ENCODE peak calls at places on chromosomes 11 and 22, in nine cellular contexts. J, P, L, I, R, Q, X, H and Y are unnamed samples.

GRCh38 chr22:30017375-30017774 is 62.9 kb upstream of the HORMAD2 start:
- DNase-seq in J (no peak), P (no peak), L (no peak), I (no peak), R (no peak), Q (no peak), X (no peak), H (peak), Y (no peak)

GRCh38 chr11:122746050-122746478 is 90.5 kb downstream of the UBASH3B start:
- DNase-seq in J (no peak), P (peak), L (no peak), I (no peak), R (peak), Q (no peak), X (no peak), H (no peak), Y (peak)

GRCh38 chr11:77051511-77051910 is 15.3 kb upstream of the CAPN5 start:
- DNase-seq in J (no peak), P (no peak), L (no peak), I (no peak), R (no peak), Q (no peak), X (no peak), H (no peak), Y (no peak)

GRCh38 chr11:120068114-120068573 is 69.8 kb downstream of the TRIM29 start:
- DNase-seq in J (no peak), P (no peak), L (no peak), I (no peak), R (no peak), Q (no peak), X (no peak), H (peak), Y (no peak)

GRCh38 chr11:35918716-35919115 is 25.1 kb upstream of the LDLRAD3 start:
- DNase-seq in J (no peak), P (no peak), L (no peak), I (no peak), R (no peak), Q (no peak), X (no peak), H (no peak), Y (no peak)

GRCh38 chr11:134050541-134051383 is 18.1 kb upstream of the JAM3 start:
- DNase-seq in J (peak), P (peak), L (peak), I (peak), R (peak), Q (peak), X (peak), H (peak), Y (peak)

GRCh38 chr22:48318173-48318572 is 1509.5 kb downstream of the BRD1 start:
- DNase-seq in J (no peak), P (no peak), L (no peak), I (no peak), R (no peak), Q (no peak), X (no peak), H (no peak), Y (no peak)

GRCh38 chr11:115168686-115169085 is 335.5 kb downstream of the CADM1 start:
- DNase-seq in J (no peak), P (no peak), L (no peak), I (no peak), R (no peak), Q (no peak), X (no peak), H (no peak), Y (no peak)

GRCh38 chr11:130449246-130449990 is 973 bp downstream of the ADAMTS15 start:
- DNase-seq in J (no peak), P (no peak), L (no peak), I (no peak), R (no peak), Q (no peak), X (no peak), H (no peak), Y (no peak)

GRCh38 chr11:46352063-46352841 is 5.0 kb downstream of the DGKZ start:
- DNase-seq in J (no peak), P (peak), L (no peak), I (peak), R (peak), Q (no peak), X (no peak), H (no peak), Y (peak)

GRCh38 chr22:37818397-37819099 is 4.6 kb upstream of the GALR3 start:
- DNase-seq in J (no peak), P (peak), L (peak), I (no peak), R (peak), Q (peak), X (peak), H (peak), Y (peak)

GRCh38 chr22:48106215-48106614 is 1343.8 kb downstream of the TBC1D22A start:
- DNase-seq in J (no peak), P (no peak), L (no peak), I (no peak), R (no peak), Q (no peak), X (no peak), H (no peak), Y (no peak)

GRCh38 chr11:27697679-27698275 is 2.5 kb downstream of the BDNF start:
- DNase-seq in J (no peak), P (no peak), L (no peak), I (no peak), R (no peak), Q (no peak), X (no peak), H (no peak), Y (no peak)

GRCh38 chr11:27696961-27697360 is 3.3 kb downstream of the BDNF start:
- DNase-seq in J (no peak), P (no peak), L (no peak), I (no peak), R (no peak), Q (no peak), X (no peak), H (peak), Y (no peak)

GRCh38 chr11:27693398-27693797 is 6.9 kb downstream of the BDNF start:
- DNase-seq in J (no peak), P (no peak), L (no peak), I (no peak), R (no peak), Q (no peak), X (no peak), H (no peak), Y (no peak)

GRCh38 chr11:27696112-27696511 is 4.1 kb downstream of the BDNF start:
- DNase-seq in J (no peak), P (no peak), L (no peak), I (no peak), R (no peak), Q (no peak), X (no peak), H (peak), Y (no peak)

GRCh38 chr11:27694992-27695391 is 5.3 kb downstream of the BDNF start:
- DNase-seq in J (no peak), P (no peak), L (no peak), I (no peak), R (no peak), Q (no peak), X (no peak), H (no peak), Y (no peak)
- TF ChIP-seq POLR2A in J (no peak), P (no peak), L (no peak), I (no peak), R (no peak), Q (no peak), X (no peak), H (no peak), Y (no peak)

DNA sequence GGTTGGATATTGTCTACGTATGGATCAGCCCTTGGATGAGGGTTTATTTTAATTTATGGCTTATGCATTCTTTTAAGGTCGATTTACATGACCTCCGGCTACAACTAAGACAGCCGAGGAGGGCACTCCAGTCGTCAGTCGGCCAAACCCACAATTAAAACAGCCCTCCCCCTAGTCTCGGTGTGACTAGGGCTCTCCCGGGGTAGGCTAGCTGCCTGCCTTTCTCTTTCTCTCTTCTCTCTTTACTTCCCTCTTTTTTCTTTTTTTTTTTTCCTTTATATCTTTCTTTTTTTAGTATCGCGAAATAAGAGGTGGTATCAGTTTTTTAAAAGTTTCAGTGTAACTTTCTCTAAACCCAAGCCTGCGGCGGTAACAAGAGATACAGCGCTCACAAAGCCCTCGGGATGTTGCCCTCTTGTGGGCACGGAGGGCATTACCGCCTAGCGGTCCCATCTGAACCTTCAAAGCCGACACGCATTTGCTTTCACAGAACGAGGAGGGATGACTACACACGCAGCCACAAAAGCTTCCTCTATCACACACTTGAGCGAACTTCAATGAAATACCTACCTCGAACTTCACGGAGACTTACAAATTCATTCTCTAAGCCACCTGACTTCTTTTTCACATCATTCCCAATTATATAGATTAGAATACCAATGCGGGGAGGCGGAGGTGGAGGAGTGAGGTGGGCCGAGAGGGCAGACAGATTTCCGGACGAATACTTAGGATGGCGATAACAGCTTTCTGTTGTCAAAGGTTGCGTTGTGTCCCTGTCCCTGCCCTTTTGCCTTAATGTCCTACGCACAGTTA is 132.3 kb upstream of the C11orf58 start:
- DNase-seq in J (peak), P (peak), L (peak), I (peak), R (peak), Q (peak), X (peak), H (peak), Y (peak)
- TF ChIP-seq POLR2A in J (no peak), P (no peak), L (peak), I (peak), R (no peak), Q (no peak), X (no peak), H (peak), Y (peak)

DNA sequence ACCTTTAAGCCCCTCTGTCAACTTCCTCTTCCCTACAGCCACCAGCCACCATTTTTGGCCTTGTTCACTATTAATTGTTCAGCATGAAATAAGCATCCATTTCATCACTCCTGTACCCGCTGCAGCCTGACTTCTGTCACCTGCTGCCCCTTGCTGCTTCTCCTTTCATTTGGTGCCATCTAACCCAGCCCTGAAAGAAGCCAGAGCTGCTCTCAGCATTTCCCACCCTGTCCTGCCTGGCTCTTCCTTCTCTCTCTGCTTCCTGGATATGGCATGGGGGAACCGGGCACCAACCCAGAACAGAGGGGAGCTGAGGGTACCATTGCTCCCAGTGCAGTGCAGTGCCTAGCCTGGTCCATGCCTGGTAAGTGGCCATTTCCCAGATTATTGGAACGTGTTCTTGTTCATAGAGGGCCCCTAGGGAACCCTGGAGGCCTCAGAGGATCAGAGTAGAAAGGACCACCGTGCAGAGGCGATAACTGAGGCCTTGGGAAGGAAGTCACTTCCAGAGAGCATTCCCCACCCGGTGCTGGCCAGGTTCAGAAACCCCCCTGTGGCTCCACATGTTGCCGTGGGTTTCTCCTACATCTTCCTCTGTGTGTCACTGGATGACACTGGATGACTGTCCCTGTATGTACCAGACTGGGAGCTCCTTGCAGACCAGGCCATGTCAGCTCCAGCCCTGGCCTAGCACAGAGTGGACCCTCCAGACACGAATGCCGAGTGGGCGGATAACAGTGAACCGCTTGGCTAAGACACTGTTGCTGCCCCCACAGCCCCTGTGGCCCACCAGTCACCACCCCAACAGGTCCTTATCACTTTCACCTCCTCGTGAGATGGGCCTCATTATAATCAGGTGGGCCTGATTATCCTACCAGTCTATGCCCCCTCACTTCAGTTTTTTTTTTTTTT is 4.7 kb downstream of the YDJC start:
- DNase-seq in J (no peak), P (no peak), L (no peak), I (no peak), R (no peak), Q (no peak), X (no peak), H (no peak), Y (no peak)
- TF ChIP-seq POLR2A in J (no peak), P (peak), L (no peak), I (no peak), R (no peak), Q (no peak), X (no peak), H (no peak), Y (no peak)

GRCh38 chr11:5622802-5623201 is 2.0 kb upstream of the TRIM34 start:
- DNase-seq in J (no peak), P (no peak), L (no peak), I (no peak), R (no peak), Q (no peak), X (no peak), H (no peak), Y (no peak)

GRCh38 chr11:5621580-5621979 is 3.2 kb upstream of the TRIM34 start:
- DNase-seq in J (no peak), P (no peak), L (no peak), I (no peak), R (no peak), Q (no peak), X (no peak), H (no peak), Y (no peak)

GRCh38 chr11:5625281-5625680 is 480 bp downstream of the TRIM34 start:
- DNase-seq in J (no peak), P (no peak), L (no peak), I (no peak), R (no peak), Q (no peak), X (no peak), H (no peak), Y (no peak)

GRCh38 chr11:5626191-5626590 is 1.4 kb downstream of the TRIM34 start:
- DNase-seq in J (no peak), P (no peak), L (no peak), I (no peak), R (no peak), Q (no peak), X (no peak), H (peak), Y (no peak)

GRCh38 chr11:5624489-5625278 is at the start of gene TRIM34:
- DNase-seq in J (peak), P (peak), L (peak), I (peak), R (peak), Q (peak), X (peak), H (peak), Y (peak)
- TF ChIP-seq POLR2A in J (no peak), P (peak), L (peak), I (no peak), R (peak), Q (peak), X (no peak), H (no peak), Y (peak)

DNA sequence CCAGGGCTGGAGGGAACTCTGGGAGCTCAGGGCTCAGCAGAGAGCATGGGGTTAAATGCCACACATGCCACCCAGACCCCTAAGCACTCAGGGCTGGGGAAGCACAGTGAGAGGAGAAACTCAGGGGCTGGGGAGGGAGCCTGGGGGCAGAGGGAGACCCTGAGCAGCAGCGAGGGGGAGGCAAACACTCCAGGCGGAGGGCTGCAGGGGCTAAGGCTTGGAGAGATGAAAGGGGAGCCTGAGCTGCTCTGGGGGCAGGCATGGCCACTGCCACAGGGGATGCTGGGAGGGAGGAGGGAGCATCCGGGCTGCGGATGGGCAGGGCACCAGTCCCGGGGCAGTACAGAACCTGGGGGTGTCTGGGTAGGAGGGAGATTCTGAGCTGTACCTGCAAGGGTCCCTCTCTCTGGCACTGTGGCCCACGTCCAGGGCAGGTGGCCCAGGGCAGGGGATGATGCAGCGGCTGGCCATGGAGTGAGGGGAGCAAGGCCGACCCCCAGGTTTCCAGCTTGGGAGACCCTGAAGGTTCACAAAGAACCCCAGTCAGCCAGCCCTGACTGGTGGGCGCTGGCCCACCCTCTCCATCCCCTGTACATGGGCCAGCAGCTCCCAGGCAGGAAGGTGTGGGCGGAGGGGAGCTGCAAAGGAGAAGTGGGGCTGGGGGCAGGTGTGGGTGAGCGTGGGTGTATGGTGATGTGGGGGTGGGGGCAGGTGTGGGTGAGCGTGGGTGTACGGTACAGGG is 2.0 kb upstream of the TNFRSF13C start:
- DNase-seq in J (no peak), P (no peak), L (no peak), I (no peak), R (no peak), Q (no peak), X (no peak), H (no peak), Y (no peak)
- TF ChIP-seq POLR2A in J (no peak), P (no peak), L (no peak), I (no peak), R (no peak), Q (no peak), X (no peak), H (no peak), Y (peak)

DNA sequence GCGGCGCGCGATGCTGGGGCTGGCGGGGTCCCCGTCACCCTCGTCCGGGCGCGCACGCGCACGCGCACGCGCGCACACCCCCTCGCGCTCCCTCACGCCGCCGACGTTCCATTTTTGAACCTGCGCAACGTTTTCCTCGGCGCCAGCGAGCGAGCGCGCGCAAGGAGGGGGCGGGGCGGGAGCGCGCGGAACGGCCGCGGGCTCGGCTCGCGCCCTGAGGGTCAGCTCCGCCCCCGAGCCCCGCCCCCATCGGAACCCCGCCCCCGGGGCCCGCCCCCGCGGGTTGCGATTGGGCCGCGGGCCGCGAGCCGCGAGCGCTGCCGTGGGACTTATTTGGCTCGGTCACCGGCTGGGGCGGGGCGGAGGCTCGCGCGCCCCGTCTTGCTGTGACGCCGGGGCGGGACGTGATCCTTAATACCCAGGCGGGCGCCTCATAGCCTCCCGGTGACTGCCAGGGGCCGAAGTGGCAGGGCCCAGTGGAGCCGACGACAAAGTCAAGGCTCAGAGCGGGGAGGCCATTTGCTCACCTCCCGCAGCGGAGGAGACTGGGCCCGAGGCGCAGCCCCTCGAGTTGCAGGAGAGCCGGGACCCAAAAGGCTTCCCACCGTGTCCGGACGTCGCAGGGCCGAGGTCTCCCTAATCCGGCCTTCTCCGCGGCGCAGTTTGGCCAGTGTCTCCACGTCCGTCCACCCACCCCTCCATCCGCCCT is at the start of gene CBX7:
- DNase-seq in J (peak), P (peak), L (peak), I (peak), R (peak), Q (peak), X (peak), H (peak), Y (peak)
- TF ChIP-seq POLR2A in J (no peak), P (no peak), L (peak), I (peak), R (peak), Q (peak), X (peak), H (no peak), Y (peak)

GRCh38 chr11:390175-390574 is 3.8 kb upstream of the PKP3 start:
- DNase-seq in J (no peak), P (no peak), L (no peak), I (no peak), R (peak), Q (no peak), X (no peak), H (no peak), Y (no peak)
- TF ChIP-seq POLR2A in J (no peak), P (no peak), L (no peak), I (no peak), R (no peak), Q (no peak), X (no peak), H (no peak), Y (no peak)

GRCh38 chr11:119057000-119057769 is at the start of gene HYOU1:
- DNase-seq in J (peak), P (peak), L (peak), I (peak), R (peak), Q (peak), X (peak), H (peak), Y (peak)
- TF ChIP-seq POLR2A in J (peak), P (peak), L (peak), I (peak), R (peak), Q (peak), X (peak), H (peak), Y (peak)

GRCh38 chr22:41301085-41302015 is at the start of gene ZC3H7B:
- DNase-seq in J (peak), P (peak), L (peak), I (peak), R (peak), Q (peak), X (peak), H (peak), Y (peak)
- TF ChIP-seq POLR2A in J (peak), P (peak), L (peak), I (peak), R (peak), Q (peak), X (no peak), H (peak), Y (peak)